ENCODE peak calls at places on chromosomes 13 and 19, in nine cellular contexts. U is ELR; R is thoracic aorta; Q is left ventricle myocardium inferior; S is AG08396; W is NCI-H510A treated with DMSO at 0.1 percent for 48 hours; Y is stimulated activated CD4-positive, alpha-beta T cell treated with anti-CD3 and anti-CD28 coated beads, Interleukin-2, amount 100 ng/mL, for 48 hours; G is nucleus accumbens; J is COR-L47. M is an unnamed sample.

GRCh38 chr13:48801255-48801654 is 147.5 kb downstream of the CYSLTR2 start:
- DNase-seq in R (no peak), W (no peak), Y (no peak), U (peak; percentile 68), S (peak; percentile 24), G (no peak), Q (no peak), J (no peak), M (no peak)

GRCh38 chr13:113928701-113929627 is 44.9 kb downstream of the C13orf46 start:
- DNase-seq in J (no peak), W (no peak), Q (peak; percentile 90), R (peak; percentile 82), U (peak; percentile 76), Y (no peak), G (peak; percentile 73), S (peak; percentile 86), M (peak; percentile 49)

GRCh38 chr13:46317120-46317519 is 69.9 kb downstream of the RUBCNL start:
- DNase-seq in Y (no peak), G (no peak), Q (no peak), J (no peak), U (no peak), W (no peak), R (no peak), S (no peak), M (no peak)

GRCh38 chr19:5049561-5049960 is 80.6 kb downstream of the KDM4B start:
- DNase-seq in G (no peak), U (no peak), Q (no peak), J (no peak), Y (no peak), S (no peak), R (no peak), W (no peak), M (no peak)

GRCh38 chr13:100182894-100183490 is 94.1 kb downstream of the PCCA start:
- DNase-seq in W (no peak), R (no peak), G (no peak), J (peak; percentile 23), Q (no peak), U (no peak), S (no peak), Y (no peak), M (no peak)

GRCh38 chr19:13794388-13794751 is 873 bp upstream of the ZSWIM4 start:
- DNase-seq in S (peak; percentile 80), U (peak; percentile 90), Q (peak; percentile 83), R (peak; percentile 60), W (no peak), J (no peak), G (peak; percentile 7), Y (no peak), M (no peak)

GRCh38 chr13:114230117-114230516 is 4.6 kb upstream of the CDC16 start:
- DNase-seq in Q (no peak), S (no peak), J (no peak), U (no peak), R (no peak), Y (no peak), G (no peak), W (no peak), M (no peak)

GRCh38 chr19:3324405-3324856 is 42.0 kb upstream of the NFIC start:
- DNase-seq in Y (peak; percentile 88), J (no peak), Q (peak; percentile 53), U (peak; percentile 58), G (peak; percentile 31), W (no peak), S (peak; percentile 63), R (no peak), M (no peak)

GRCh38 chr19:35141627-35142401 is 1.2 kb upstream of the FXYD7 start:
- DNase-seq in S (no peak), W (no peak), U (no peak), R (no peak), Y (no peak), J (no peak), Q (no peak), G (no peak), M (no peak)

GRCh38 chr13:75508002-75508548 is 26.1 kb upstream of the TBC1D4 start:
- DNase-seq in U (no peak), S (no peak), J (no peak), G (no peak), Q (no peak), W (no peak), R (no peak), Y (no peak), M (no peak)

GRCh38 chr13:66778461-66778860 is 451.7 kb downstream of the PCDH9 start:
- DNase-seq in J (no peak), G (no peak), Q (no peak), S (no peak), U (no peak), R (no peak), Y (no peak), W (no peak), M (no peak)

GRCh38 chr19:3407556-3408516 is 41.5 kb downstream of the NFIC start:
- DNase-seq in R (no peak), Q (peak; percentile 65), W (no peak), G (peak; percentile 62), J (no peak), U (no peak), S (no peak), Y (no peak), M (no peak)

GRCh38 chr13:34025746-34026145 is 207.8 kb downstream of the RFC3 start:
- DNase-seq in G (no peak), W (no peak), R (no peak), Y (no peak), Q (no peak), U (peak; percentile 78), S (no peak), J (no peak), M (no peak)

GRCh38 chr13:39565036-39565949 is 37.7 kb downstream of the LHFPL6 start:
- DNase-seq in R (no peak), S (peak; percentile 83), U (peak; percentile 95), Q (no peak), J (no peak), Y (no peak), G (peak; percentile 28), W (no peak), M (no peak)

GRCh38 chr13:91166714-91167511 is 180.6 kb upstream of the MIR17HG start:
- DNase-seq in S (no peak), Q (no peak), R (no peak), W (no peak), U (no peak), Y (no peak), G (no peak), J (no peak), M (no peak)

GRCh38 chr13:99984463-99985242 is 3.1 kb downstream of the ZIC2 start:
- DNase-seq in Y (no peak), R (no peak), W (no peak), J (no peak), G (no peak), U (no peak), S (no peak), Q (no peak), M (no peak)

GRCh38 chr19:14432817-14433453 is at the start of gene PKN1:
- DNase-seq in Q (peak; percentile 76), S (peak; percentile 88), Y (peak; percentile 45), J (peak; percentile 79), R (no peak), G (peak; percentile 68), U (peak; percentile 63), W (peak; percentile 23), M (no peak)

GRCh38 chr13:30798776-30799625 is 63.7 kb downstream of the ALOX5AP start:
- DNase-seq in Q (no peak), R (no peak), S (no peak), G (no peak), W (no peak), J (no peak), U (no peak), Y (no peak), M (no peak)

GRCh38 chr19:16073481-16073880 is 2.8 kb upstream of the TPM4 start:
- DNase-seq in J (no peak), R (no peak), Y (no peak), U (no peak), S (no peak), W (no peak), Q (no peak), G (no peak), M (no peak)

GRCh38 chr13:21050288-21051197 is 10.8 kb downstream of the LATS2 start:
- DNase-seq in R (no peak), J (no peak), U (peak; percentile 38), G (no peak), Q (no peak), S (no peak), Y (no peak), W (no peak), M (no peak)

GRCh38 chr13:109243311-109243951 is 543.0 kb downstream of the IRS2 start:
- DNase-seq in Q (no peak), G (no peak), S (peak; percentile 69), R (no peak), Y (no peak), W (no peak), J (no peak), U (peak; percentile 95), M (no peak)

GRCh38 chr13:62337109-62337880 is 921.6 kb upstream of the PCDH20 start:
- DNase-seq in G (no peak), R (no peak), Q (no peak), U (no peak), S (no peak), Y (no peak), W (no peak), J (no peak), M (no peak)

GRCh38 chr19:35790981-35791813 is 15.8 kb downstream of the ARHGAP33 start:
- DNase-seq in J (peak; percentile 77), Y (no peak), U (no peak), Q (no peak), R (no peak), W (peak; percentile 54), G (no peak), S (no peak), M (no peak)

M was measured in brain pericyte.